ENCODE peak calls at places on chromosomes 6 and 20, in seven cellular contexts. E is CD8-positive, alpha-beta memory T cell; D is endodermal cell; G is right lobe of liver; R is body of pancreas; T is fibroblast of lung; X is upper lobe of left lung. J is an unnamed sample.

GRCh38 chr6:122471107-122472021 is at the start of gene SERINC1:
- DNase-seq in E (peak; percentile 91), D (peak; percentile 97), G (peak; percentile 95), R (peak; percentile 93), T (peak; percentile 96), X (peak; percentile 97), J (peak; percentile 93)

GRCh38 chr6:2931970-2932748 is 29.1 kb upstream of the SERPINB9 start:
- DNase-seq in E (peak; percentile 75), D (peak; percentile 99), G (peak; percentile 86), R (peak; percentile 84), T (peak; percentile 62), X (peak; percentile 89), J (peak; percentile 75)

GRCh38 chr6:41451039-41451438 is 95.1 kb upstream of the FOXP4 start:
- DNase-seq in E (no peak), D (peak; percentile 79), G (no peak), R (no peak), T (no peak), X (no peak), J (no peak)

GRCh38 chr6:7939864-7940228 is 29.3 kb upstream of the TXNDC5 start:
- DNase-seq in E (no peak), D (no peak), G (no peak), R (no peak), T (no peak), X (no peak), J (no peak)

GRCh38 chr6:43488667-43489276 is 11.4 kb downstream of the TJAP1 start:
- DNase-seq in E (no peak), D (no peak), G (no peak), R (no peak), T (no peak), X (no peak), J (no peak)

GRCh38 chr6:99736302-99736701 is 129.7 kb downstream of the PRDM13 start:
- DNase-seq in E (no peak), D (no peak), G (no peak), R (no peak), T (no peak), X (no peak), J (no peak)

GRCh38 chr6:167898673-167899311 is 72.1 kb downstream of the AFDN start:
- DNase-seq in E (peak; percentile 1), D (no peak), G (no peak), R (no peak), T (peak; percentile 75), X (no peak), J (no peak)

GRCh38 chr6:123333000-123333756 is 303.6 kb downstream of the TRDN start:
- DNase-seq in E (no peak), D (no peak), G (no peak), R (no peak), T (no peak), X (no peak), J (no peak)

GRCh38 chr6:34071884-34072379 is 74.0 kb downstream of the GRM4 start:
- DNase-seq in E (no peak), D (no peak), G (no peak), R (no peak), T (no peak), X (no peak), J (no peak)

GRCh38 chr20:58906894-58907293 is 54.4 kb downstream of the GNAS start:
- DNase-seq in E (no peak), D (no peak), G (no peak), R (peak; percentile 58), T (peak; percentile 70), X (peak; percentile 74), J (no peak)

GRCh38 chr6:15534970-15535369 is 127.9 kb downstream of the DTNBP1 start:
- DNase-seq in E (no peak), D (no peak), G (no peak), R (no peak), T (no peak), X (peak; percentile 48), J (no peak)

GRCh38 chr6:85113934-85114582 is 335.8 kb upstream of the NT5E start:
- DNase-seq in E (no peak), D (no peak), G (no peak), R (no peak), T (no peak), X (no peak), J (no peak)

GRCh38 chr6:82608777-82609176 is 245.2 kb downstream of the TPBG start:
- DNase-seq in E (no peak), D (no peak), G (no peak), R (no peak), T (no peak), X (no peak), J (no peak)

GRCh38 chr20:45592574-45593189 is 13.6 kb upstream of the WFDC8 start:
- DNase-seq in E (peak; percentile 0), D (peak; percentile 51), G (no peak), R (no peak), T (peak; percentile 17), X (no peak), J (no peak)

GRCh38 chr6:167470101-167470835 is 145.4 kb downstream of the TTLL2 start:
- DNase-seq in E (no peak), D (peak; percentile 33), G (no peak), R (no peak), T (no peak), X (no peak), J (no peak)

DNA sequence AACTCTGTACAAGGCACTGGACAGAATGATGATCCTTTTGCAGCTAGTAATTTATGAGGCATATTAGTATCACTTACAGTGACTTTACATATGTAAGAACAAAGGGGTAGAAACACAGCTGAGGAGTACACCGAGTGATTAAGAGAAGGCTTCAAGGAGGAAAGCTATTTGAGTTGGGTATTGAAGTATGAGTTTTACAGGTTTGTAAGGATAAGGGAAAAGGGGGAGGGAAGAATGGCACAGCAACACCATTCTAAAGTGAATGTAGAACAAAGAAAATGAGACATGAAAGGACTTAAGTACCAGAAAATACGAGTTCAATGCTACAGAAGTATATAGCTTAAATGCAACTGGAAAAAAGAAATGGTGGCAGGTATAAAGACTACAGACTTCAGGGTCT is 5.5 kb downstream of the CDK19 start:
- DNase-seq in E (no peak), D (no peak), G (no peak), R (no peak), T (no peak), X (no peak), J (no peak)
- H3K4me1 ChIP-seq in E (peaks cover 11% of the 10 kb centered on the region), D (no peaks in the 10 kb centered on the region), G (no peaks in the 10 kb centered on the region), R (peaks cover 10% of the 10 kb centered on the region), T (no peaks in the 10 kb centered on the region), X (peaks cover 11% of the 10 kb centered on the region), J (no peaks in the 10 kb centered on the region)

GRCh38 chr6:110859335-110859792 is 15.2 kb upstream of the AMD1 start:
- DNase-seq in E (no peak), D (no peak), G (peak; percentile 50), R (no peak), T (no peak), X (peak; percentile 55), J (no peak)
- H3K4me3 ChIP-seq in E (no peak overlapping the region), D (no peak overlapping the region), G (no peak overlapping the region), R (no peak overlapping the region), T (no peak overlapping the region), X (peak overlapping the region; percentile 26), J (no peak overlapping the region)

GRCh38 chr6:109493865-109494264 is 10.8 kb upstream of the ZBTB24 start:
- DNase-seq in E (no peak), D (no peak), G (no peak), R (no peak), T (no peak), X (no peak), J (no peak)
- H3K27me3 ChIP-seq in E (no peaks in the 10 kb centered on the region), D (peaks cover 5% of the 10 kb centered on the region), G (no peaks in the 10 kb centered on the region), R (no peaks in the 10 kb centered on the region), T (peaks cover 2% of the 10 kb centered on the region), X (no peaks in the 10 kb centered on the region), J (no peaks in the 10 kb centered on the region)

DNA sequence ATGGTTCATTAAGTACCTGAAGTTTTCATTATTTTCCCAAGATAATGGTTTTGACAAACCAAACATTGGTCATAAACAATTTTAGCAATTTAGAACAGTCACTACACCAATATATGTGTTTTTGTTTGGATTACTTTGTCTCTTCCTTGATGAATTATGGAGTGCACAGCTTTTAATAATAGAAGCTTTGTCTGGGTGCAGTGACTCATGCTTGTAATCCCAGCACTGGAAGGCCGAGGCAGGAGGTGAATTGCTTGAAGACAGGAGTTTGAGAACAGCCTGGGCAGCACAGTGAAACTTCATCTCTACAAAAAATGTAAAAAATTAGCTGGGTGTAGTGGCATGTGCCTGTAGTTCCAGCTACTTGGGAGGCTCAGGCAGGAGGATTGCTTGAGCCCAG is 89.4 kb upstream of the ANKEF1 start:
- DNase-seq in E (no peak), D (no peak), G (no peak), R (no peak), T (peak; percentile 19), X (no peak), J (no peak)
- H3K4me1 ChIP-seq in E (no peaks in the 10 kb centered on the region), D (no peaks in the 10 kb centered on the region), G (no peaks in the 10 kb centered on the region), R (peaks cover 11% of the 10 kb centered on the region), T (no peaks in the 10 kb centered on the region), X (no peaks in the 10 kb centered on the region), J (no peaks in the 10 kb centered on the region)

DNA sequence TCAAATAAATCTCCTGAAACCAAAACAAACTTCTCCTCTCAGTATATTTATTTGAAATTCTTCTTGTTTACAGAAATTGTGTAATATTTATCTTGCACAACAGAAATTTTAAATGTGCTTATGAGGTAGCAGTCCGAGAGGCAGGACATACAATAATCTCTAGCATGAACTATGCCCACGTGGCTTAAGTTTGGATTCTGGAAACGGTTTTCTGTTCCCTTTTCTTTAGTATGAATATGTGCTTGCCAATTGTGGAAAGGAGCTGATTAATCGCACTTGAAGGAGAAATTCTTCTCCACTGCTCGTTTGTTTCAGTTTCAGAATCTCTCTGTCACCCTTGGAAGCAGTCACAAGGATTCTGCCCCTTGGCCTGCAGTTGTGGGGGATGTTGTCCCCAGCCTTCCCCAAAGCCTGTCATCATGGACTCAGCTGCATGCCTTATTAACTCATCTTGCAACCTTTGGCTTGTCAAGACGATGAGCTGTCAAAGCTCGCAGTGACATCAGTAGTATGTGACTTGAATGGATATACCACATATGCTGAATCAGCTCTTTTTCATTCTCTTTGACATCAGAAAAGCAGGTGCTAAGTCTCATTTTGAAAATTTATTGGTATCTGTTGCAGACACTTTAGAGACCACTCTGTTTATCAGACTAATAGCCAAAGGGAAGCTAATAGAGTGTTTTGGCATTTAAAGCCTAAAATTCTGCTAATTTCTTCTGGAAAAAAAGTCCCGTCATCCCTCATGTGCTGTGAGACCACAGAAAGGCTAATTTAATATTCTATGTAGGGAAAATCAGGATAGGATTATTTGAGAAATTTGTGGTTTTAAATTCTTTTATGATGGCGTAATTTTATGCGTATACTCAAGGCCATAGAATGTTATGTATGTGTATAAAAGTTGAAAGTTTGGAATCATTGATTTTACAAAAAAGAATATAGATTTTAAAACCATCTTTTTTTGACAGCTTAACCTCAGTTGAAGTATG is 186.8 kb downstream of the ARID1B start:
- DNase-seq in E (no peak), D (no peak), G (peak; percentile 66), R (no peak), T (peak; percentile 83), X (peak; percentile 49), J (no peak)
- H3K4me3 ChIP-seq in E (no peak overlapping the region), D (no peak overlapping the region), G (peak overlapping the region; percentile 37), R (no peak overlapping the region), T (peak overlapping the region; percentile 8), X (peak overlapping the region; percentile 39), J (peak overlapping the region; percentile 16)

J was measured in breast epithelium.